ENCODE peak calls at places on chromosomes 7 and 10, in five cellular contexts. K is progenitor cell of endocrine pancreas, U is lower leg skin, T is fibroblast of the aortic adventitia, C is endothelial cell. E is an unnamed sample.

GRCh38 chr10:83983578-83984255 is 155.6 kb upstream of the GHITM start:
- DNase-seq in U (peak), T (no peak), K (no peak), C (no peak), E (no peak)

GRCh38 chr10:68052463-68052862 is 22.6 kb downstream of the HERC4 start:
- DNase-seq in K (no peak), U (no peak), T (peak), C (no peak), E (no peak)

GRCh38 chr7:106332186-106332585 is 47.4 kb upstream of the NAMPT start:
- DNase-seq in C (no peak), K (no peak), U (no peak), T (no peak), E (no peak)

GRCh38 chr7:107614425-107614824 is 34.4 kb downstream of the BCAP29 start:
- DNase-seq in T (peak), U (no peak), K (no peak), C (no peak), E (no peak)

GRCh38 chr10:45377321-45377720 is 3.3 kb downstream of the ALOX5 start:
- DNase-seq in T (no peak), U (no peak), C (no peak), K (no peak), E (no peak)

GRCh38 chr7:44077681-44078091 is 4.6 kb downstream of the POLM start:
- DNase-seq in T (no peak), K (no peak), U (no peak), C (no peak), E (no peak)

GRCh38 chr10:90968448-90969086 is 47.7 kb upstream of the ANKRD1 start:
- DNase-seq in U (no peak), C (no peak), T (peak), K (no peak), E (no peak)

GRCh38 chr10:84256510-84257342 is 11.9 kb downstream of the RGR start:
- DNase-seq in C (peak), K (no peak), T (peak), U (no peak), E (no peak)

GRCh38 chr10:89414879-89415821 is 782 bp downstream of the IFIT5 start:
- DNase-seq in U (peak), K (peak), T (peak), C (peak), E (peak)

GRCh38 chr7:17599733-17600685 is 301.6 kb downstream of the AHR start:
- DNase-seq in U (no peak), K (no peak), T (peak), C (no peak), E (no peak)

GRCh38 chr7:29177963-29178612 is 16.5 kb upstream of the CHN2 start:
- DNase-seq in U (peak), K (no peak), C (no peak), T (no peak), E (no peak)

GRCh38 chr7:91537260-91538152 is 273.3 kb downstream of the FZD1 start:
- DNase-seq in C (no peak), T (no peak), K (no peak), U (no peak), E (no peak)

GRCh38 chr7:70317356-70317755 is 719.1 kb downstream of the AUTS2 start:
- DNase-seq in C (no peak), K (no peak), T (peak), U (no peak), E (no peak)

GRCh38 chr10:97059006-97059871 is 126.5 kb downstream of the SLIT1 start:
- DNase-seq in K (no peak), U (no peak), C (peak), T (no peak), E (no peak)

GRCh38 chr10:49096890-49097445 is 18.4 kb downstream of the VSTM4 start:
- DNase-seq in K (no peak), C (no peak), U (no peak), T (no peak), E (no peak)

GRCh38 chr10:106401161-106401560 is 763.3 kb downstream of the SORCS1 start:
- DNase-seq in T (peak), U (no peak), K (no peak), C (no peak), E (no peak)

GRCh38 chr7:121575194-121575766 is 179.2 kb upstream of the FAM3C start:
- DNase-seq in C (no peak), K (no peak), T (no peak), U (no peak), E (no peak)

GRCh38 chr10:68560201-68560915 is at the start of gene TET1:
- DNase-seq in C (peak), T (peak), K (peak), U (peak), E (peak)

GRCh38 chr7:99707096-99707495 is 27.3 kb upstream of the CYP3A5 start:
- DNase-seq in C (no peak), U (no peak), T (peak), K (no peak), E (no peak)

GRCh38 chr7:158474488-158474887 is 113.1 kb downstream of the PTPRN2 start:
- DNase-seq in T (no peak), K (no peak), U (no peak), C (no peak), E (no peak)

GRCh38 chr7:76108540-76109233 is 60.8 kb downstream of the MDH2 start:
- DNase-seq in K (no peak), C (no peak), T (peak), U (no peak), E (no peak)

GRCh38 chr7:91800389-91800788 is 80.1 kb downstream of the MTERF1 start:
- DNase-seq in U (no peak), C (no peak), K (no peak), T (no peak), E (no peak)

GRCh38 chr7:36653011-36653670 is 71.2 kb downstream of the AOAH start:
- DNase-seq in U (no peak), C (no peak), T (peak), K (no peak), E (no peak)

GRCh38 chr7:120996333-120996982 is 7.9 kb downstream of the CPED1 start:
- DNase-seq in K (no peak), C (no peak), U (peak), T (peak), E (peak)

DNA sequence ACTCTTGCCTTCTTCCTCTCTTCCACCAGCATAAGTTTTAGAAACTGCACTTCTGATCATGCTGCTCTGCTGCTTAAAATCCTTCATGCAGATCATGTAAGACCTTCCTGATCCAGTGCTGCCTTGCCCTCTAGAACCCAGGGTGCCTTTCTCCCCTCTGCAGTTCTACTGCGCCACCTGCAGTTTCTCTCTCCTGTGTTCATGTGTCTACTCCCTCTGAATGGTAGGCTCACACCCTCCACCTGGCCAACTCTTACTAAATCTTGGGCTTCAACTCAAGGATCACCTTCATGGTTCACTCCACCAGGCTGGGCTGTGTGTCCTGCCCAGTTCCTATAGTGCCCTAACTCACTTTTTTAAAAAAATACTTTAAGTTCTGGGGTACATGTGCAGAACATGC is 174.6 kb upstream of the ITGB1 start:
- DNase-seq in K (no peak), C (no peak), T (no peak), U (no peak), E (no peak)
- TF ChIP-seq CTCF in K (no peak), C (no peak), T (no peak), U (no peak), E (no peak)

DNA sequence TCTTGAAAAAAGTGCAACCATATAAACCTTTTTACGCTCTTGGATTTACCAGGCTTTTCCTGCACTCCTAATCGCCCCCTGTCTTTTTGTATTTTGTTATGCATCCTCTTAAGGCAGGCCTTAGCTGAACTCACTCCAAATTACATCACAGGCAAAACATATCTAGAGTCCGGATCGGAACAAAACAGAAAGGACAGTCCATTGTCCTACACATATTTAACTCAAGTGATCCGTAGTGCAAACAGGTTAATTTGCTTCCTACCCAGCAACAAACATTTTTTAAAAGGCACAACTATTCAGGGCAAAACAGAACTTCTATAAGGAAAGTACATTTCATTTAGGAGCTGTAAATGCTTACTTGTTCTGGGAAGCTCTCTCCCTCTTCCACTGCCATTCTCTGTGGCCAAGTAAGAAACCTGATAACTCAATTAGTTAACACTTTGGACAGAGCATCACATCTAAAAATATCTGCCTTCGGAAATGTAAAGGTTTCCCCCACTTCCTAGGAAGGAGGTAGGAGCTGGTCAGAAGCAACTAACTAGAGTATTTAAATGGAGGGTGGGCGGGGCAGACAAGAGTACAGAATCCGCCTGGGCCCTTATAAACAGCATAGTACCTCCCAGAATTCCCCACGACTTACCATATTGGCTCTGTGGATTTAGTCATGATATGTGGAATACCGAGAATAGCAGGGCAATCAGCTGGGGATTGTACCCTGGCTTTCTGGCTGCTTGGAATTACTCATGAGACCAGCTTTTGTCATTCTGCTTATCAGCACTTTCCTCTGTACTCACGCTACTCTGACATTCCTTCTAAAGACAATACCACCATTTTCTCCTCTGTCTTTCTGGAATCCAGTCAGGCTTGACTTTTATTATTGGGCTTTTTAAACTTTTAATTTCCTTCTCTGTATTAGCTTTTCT is 89.5 kb downstream of the ANK3 start:
- DNase-seq in C (no peak), K (no peak), U (no peak), T (peak), E (no peak)
- TF ChIP-seq CTCF in C (no peak), K (no peak), U (no peak), T (peak), E (no peak)

GRCh38 chr10:15898046-15898445 is 37.7 kb upstream of the MINDY3 start:
- DNase-seq in K (no peak), C (no peak), T (peak), U (no peak), E (no peak)
- TF ChIP-seq CTCF in K (peak), C (peak), T (peak), U (no peak), E (peak)

DNA sequence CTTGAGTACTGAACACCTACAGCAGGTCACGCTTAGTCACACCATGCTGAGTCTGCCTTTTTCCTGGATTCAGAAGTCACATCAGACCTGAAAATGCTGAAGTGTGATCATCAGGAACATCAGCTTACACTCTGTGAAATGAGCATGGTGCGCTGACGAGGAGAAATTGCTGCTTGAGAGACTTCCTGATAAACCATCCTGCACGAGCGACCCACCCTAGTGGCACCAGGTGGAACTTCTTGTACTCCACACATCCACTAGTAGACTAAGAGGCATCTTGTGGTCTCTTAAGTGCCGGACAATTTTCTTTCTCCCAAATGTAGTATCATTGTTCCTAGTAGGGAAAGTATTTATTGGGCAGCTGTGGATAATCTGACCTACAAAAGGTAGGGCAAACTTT is 51.8 kb upstream of the MRLN start:
- DNase-seq in C (peak), U (no peak), T (no peak), K (no peak), E (no peak)
- TF ChIP-seq CTCF in C (peak), U (no peak), T (peak), K (peak), E (peak)

DNA sequence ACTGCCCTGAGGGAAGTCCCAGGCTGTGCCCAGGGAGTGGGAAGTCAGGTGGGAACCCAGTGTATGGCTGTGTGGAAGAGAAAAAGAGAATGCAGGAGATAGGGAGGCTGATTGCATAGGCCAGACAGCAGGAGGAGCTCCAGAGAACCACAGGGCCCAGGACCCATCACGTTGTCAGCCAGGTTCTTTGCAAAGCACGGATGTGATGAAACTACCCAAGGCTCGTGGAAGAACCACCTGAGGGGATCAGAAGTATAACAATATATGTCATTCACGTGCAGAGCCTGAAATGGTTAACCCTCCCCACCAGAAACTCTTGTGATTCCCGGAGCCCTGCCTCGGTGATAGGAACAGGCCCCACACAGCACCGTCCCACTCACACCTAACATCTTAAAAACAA is 83.6 kb downstream of the LARP4B start:
- DNase-seq in C (no peak), K (no peak), T (no peak), U (no peak), E (no peak)
- TF ChIP-seq CTCF in C (no peak), K (no peak), T (peak), U (no peak), E (no peak)

GRCh38 chr10:21810582-21811244 is 192.8 kb downstream of the DNAJC1 start:
- DNase-seq in K (no peak), C (no peak), U (no peak), T (no peak), E (no peak)
- TF ChIP-seq CTCF in K (no peak), C (no peak), U (no peak), T (no peak), E (no peak)

DNA sequence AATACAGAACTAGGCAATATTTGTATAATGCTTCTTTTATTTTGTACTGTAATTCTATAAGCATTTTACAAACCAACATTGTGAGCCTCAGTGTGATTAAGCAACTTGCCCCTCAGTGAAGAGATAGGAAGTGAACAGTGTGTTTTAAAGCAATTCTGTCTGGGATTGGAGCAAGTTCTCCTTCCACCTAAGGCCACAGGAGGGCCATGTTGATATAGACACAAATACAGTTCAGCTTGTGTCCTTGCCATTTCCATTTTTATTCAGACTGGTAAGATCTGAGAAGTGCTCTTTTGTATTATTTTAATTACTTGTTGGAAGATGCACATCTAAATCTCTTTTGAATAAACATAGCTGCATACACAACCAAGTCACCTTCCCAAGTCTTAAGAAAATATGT is 416.3 kb upstream of the COBL start:
- DNase-seq in T (no peak), K (no peak), U (no peak), C (no peak), E (no peak)
- TF ChIP-seq CTCF in T (no peak), K (peak), U (no peak), C (no peak), E (no peak)

DNA sequence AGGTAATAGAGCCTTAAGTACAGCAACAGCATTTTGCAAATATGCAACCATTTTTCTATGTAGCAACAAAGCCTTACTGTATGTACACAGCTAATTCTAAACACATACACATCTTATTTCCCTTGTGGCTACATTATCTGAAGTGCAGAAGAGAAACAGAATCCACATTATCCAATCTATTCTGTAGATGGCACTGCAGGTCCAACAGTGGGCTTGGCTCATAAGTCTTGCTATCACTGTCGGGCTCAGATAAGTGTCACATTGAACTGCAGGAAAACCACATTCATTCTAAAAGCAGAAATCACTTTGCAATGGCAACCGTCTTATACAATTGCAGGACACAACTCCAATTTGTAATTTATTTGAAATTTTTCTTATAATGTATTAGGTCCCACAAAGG is 109.8 kb upstream of the NOBOX start:
- DNase-seq in T (peak), K (no peak), U (no peak), C (peak), E (no peak)
- TF ChIP-seq CTCF in T (no peak), K (peak), U (no peak), C (no peak), E (no peak)